ENCODE peak calls at places on chromosomes 2 and 18, in five cellular contexts. One of them, this sample, is unnamed. For H3K27me3, the result is how much of the 10 kb centered on the place peaks cover.

GRCh38 chr2:5803547-5803946 is 111.4 kb downstream of the SOX11 start:
- DNase-seq in neural progenitor cell: peak
- DNase-seq in sigmoid colon: no peak
- DNase-seq in heart left ventricle: no peak
- DNase-seq in ovary: no peak
- DNase-seq in this sample: no peak

GRCh38 chr2:26144953-26145680 is 27.8 kb upstream of the GAREM2 start:
- DNase-seq in heart left ventricle: peak
- DNase-seq in ovary: peak
- DNase-seq in neural progenitor cell: peak
- DNase-seq in sigmoid colon: no peak
- DNase-seq in this sample: peak

GRCh38 chr2:195563857-195564512 is 93.0 kb upstream of the SLC39A10 start:
- DNase-seq in sigmoid colon: no peak
- DNase-seq in neural progenitor cell: no peak
- DNase-seq in heart left ventricle: no peak
- DNase-seq in ovary: no peak
- DNase-seq in this sample: no peak

GRCh38 chr2:165793161-165793778 is 777 bp downstream of the GALNT3 start:
- DNase-seq in neural progenitor cell: peak
- DNase-seq in heart left ventricle: no peak
- DNase-seq in sigmoid colon: no peak
- DNase-seq in ovary: no peak
- DNase-seq in this sample: no peak

GRCh38 chr2:216133392-216133791 is 24.2 kb downstream of the XRCC5 start:
- DNase-seq in sigmoid colon: no peak
- DNase-seq in heart left ventricle: no peak
- DNase-seq in neural progenitor cell: no peak
- DNase-seq in ovary: no peak
- DNase-seq in this sample: no peak

GRCh38 chr2:152627010-152627957 is 90.0 kb downstream of the PRPF40A start:
- DNase-seq in heart left ventricle: no peak
- DNase-seq in ovary: no peak
- DNase-seq in sigmoid colon: no peak
- DNase-seq in neural progenitor cell: peak
- DNase-seq in this sample: no peak

GRCh38 chr2:190717306-190717705 is 68.4 kb downstream of the NAB1 start:
- DNase-seq in sigmoid colon: no peak
- DNase-seq in ovary: no peak
- DNase-seq in neural progenitor cell: no peak
- DNase-seq in heart left ventricle: no peak
- DNase-seq in this sample: no peak

GRCh38 chr2:73827018-73827417 is 1.7 kb upstream of the STAMBP start:
- DNase-seq in sigmoid colon: no peak
- DNase-seq in neural progenitor cell: no peak
- DNase-seq in ovary: no peak
- DNase-seq in heart left ventricle: no peak
- DNase-seq in this sample: no peak

GRCh38 chr2:132645176-132645575 is 24.8 kb downstream of the LYPD1 start:
- DNase-seq in heart left ventricle: no peak
- DNase-seq in neural progenitor cell: no peak
- DNase-seq in sigmoid colon: no peak
- DNase-seq in ovary: no peak
- DNase-seq in this sample: no peak

GRCh38 chr2:187138240-187138639 is 289.3 kb upstream of the ZSWIM2 start:
- DNase-seq in heart left ventricle: peak
- DNase-seq in sigmoid colon: no peak
- DNase-seq in ovary: peak
- DNase-seq in neural progenitor cell: peak
- DNase-seq in this sample: no peak

GRCh38 chr2:120243211-120243610 is 9.4 kb upstream of the RALB start:
- DNase-seq in neural progenitor cell: no peak
- DNase-seq in ovary: no peak
- DNase-seq in sigmoid colon: no peak
- DNase-seq in heart left ventricle: no peak
- DNase-seq in this sample: no peak

GRCh38 chr18:54392621-54393023 is 34.9 kb downstream of the C18orf54 start:
- DNase-seq in sigmoid colon: no peak
- DNase-seq in ovary: no peak
- DNase-seq in neural progenitor cell: peak
- DNase-seq in heart left ventricle: no peak
- DNase-seq in this sample: no peak

GRCh38 chr18:48274301-48274700 is 134.9 kb downstream of the ZBTB7C start:
- DNase-seq in ovary: no peak
- DNase-seq in neural progenitor cell: no peak
- DNase-seq in heart left ventricle: no peak
- DNase-seq in sigmoid colon: no peak
- DNase-seq in this sample: no peak

GRCh38 chr2:15763106-15763821 is 171.6 kb downstream of the DDX1 start:
- DNase-seq in neural progenitor cell: no peak
- DNase-seq in ovary: no peak
- DNase-seq in sigmoid colon: no peak
- DNase-seq in heart left ventricle: no peak
- DNase-seq in this sample: no peak

GRCh38 chr2:238106339-238106697 is 6.2 kb downstream of the ESPNL start:
- DNase-seq in heart left ventricle: no peak
- DNase-seq in ovary: peak
- DNase-seq in sigmoid colon: peak
- DNase-seq in neural progenitor cell: no peak
- DNase-seq in this sample: peak

GRCh38 chr2:53755022-53755630 is 12.5 kb upstream of the CHAC2 start:
- DNase-seq in sigmoid colon: peak
- DNase-seq in neural progenitor cell: no peak
- DNase-seq in heart left ventricle: peak
- DNase-seq in ovary: no peak
- DNase-seq in this sample: no peak

GRCh38 chr2:175004730-175004979 is 526 bp downstream of the CHN1 start:
- DNase-seq in sigmoid colon: no peak
- DNase-seq in heart left ventricle: peak
- DNase-seq in ovary: peak
- DNase-seq in neural progenitor cell: no peak
- DNase-seq in this sample: no peak

GRCh38 chr2:68742638-68743037 is 8.0 kb downstream of the ARHGAP25 start:
- DNase-seq in neural progenitor cell: no peak
- DNase-seq in heart left ventricle: no peak
- DNase-seq in sigmoid colon: peak
- DNase-seq in ovary: no peak
- DNase-seq in this sample: no peak

GRCh38 chr2:239202343-239202742 is 198.5 kb downstream of the HDAC4 start:
- DNase-seq in heart left ventricle: no peak
- DNase-seq in sigmoid colon: peak
- DNase-seq in ovary: no peak
- DNase-seq in neural progenitor cell: no peak
- DNase-seq in this sample: no peak

GRCh38 chr18:74310411-74310810 is 5.2 kb upstream of the C18orf63 start:
- DNase-seq in heart left ventricle: no peak
- DNase-seq in sigmoid colon: no peak
- DNase-seq in neural progenitor cell: no peak
- DNase-seq in ovary: no peak
- DNase-seq in this sample: no peak

GRCh38 chr2:69082430-69082997 is 69.5 kb downstream of the ANTXR1 start:
- DNase-seq in neural progenitor cell: no peak
- DNase-seq in ovary: peak
- DNase-seq in sigmoid colon: no peak
- DNase-seq in heart left ventricle: peak
- DNase-seq in this sample: no peak

GRCh38 chr2:239896075-239896474 is 129.1 kb downstream of the NDUFA10 start:
- DNase-seq in neural progenitor cell: no peak
- DNase-seq in ovary: no peak
- DNase-seq in sigmoid colon: no peak
- DNase-seq in heart left ventricle: no peak
- DNase-seq in this sample: no peak

GRCh38 chr18:12543697-12544096 is 114.2 kb downstream of the SPIRE1 start:
- DNase-seq in heart left ventricle: no peak
- DNase-seq in ovary: no peak
- DNase-seq in sigmoid colon: no peak
- DNase-seq in neural progenitor cell: no peak
- DNase-seq in this sample: no peak

GRCh38 chr18:68299906-68300305 is 415.0 kb downstream of the TMX3 start:
- DNase-seq in neural progenitor cell: no peak
- DNase-seq in sigmoid colon: no peak
- DNase-seq in ovary: no peak
- DNase-seq in heart left ventricle: no peak
- DNase-seq in this sample: no peak

GRCh38 chr2:32128636-32129035 is 37.0 kb upstream of the SLC30A6 start:
- DNase-seq in sigmoid colon: no peak
- DNase-seq in heart left ventricle: no peak
- DNase-seq in ovary: no peak
- DNase-seq in neural progenitor cell: no peak
- DNase-seq in this sample: no peak

GRCh38 chr2:83006991-83007390 is 1452.1 kb downstream of the SUCLG1 start:
- DNase-seq in ovary: no peak
- DNase-seq in heart left ventricle: no peak
- DNase-seq in neural progenitor cell: no peak
- DNase-seq in sigmoid colon: no peak
- DNase-seq in this sample: no peak

GRCh38 chr18:46488472-46489213 is 168.4 kb downstream of the LOXHD1 start:
- DNase-seq in ovary: no peak
- DNase-seq in sigmoid colon: no peak
- DNase-seq in neural progenitor cell: no peak
- DNase-seq in heart left ventricle: peak
- DNase-seq in this sample: no peak

GRCh38 chr2:44051948-44052347 is 56.2 kb upstream of the LRPPRC start:
- DNase-seq in heart left ventricle: no peak
- DNase-seq in sigmoid colon: no peak
- DNase-seq in ovary: no peak
- DNase-seq in neural progenitor cell: peak
- DNase-seq in this sample: no peak

GRCh38 chr2:79966369-79966768 is 338.2 kb downstream of the LRRTM1 start:
- DNase-seq in neural progenitor cell: no peak
- DNase-seq in heart left ventricle: no peak
- DNase-seq in ovary: no peak
- DNase-seq in sigmoid colon: no peak
- DNase-seq in this sample: no peak

GRCh38 chr2:47403829-47404228 is 873 bp downstream of the MSH2 start:
- DNase-seq in heart left ventricle: no peak
- DNase-seq in ovary: no peak
- DNase-seq in neural progenitor cell: no peak
- DNase-seq in sigmoid colon: no peak
- DNase-seq in this sample: no peak

DNA sequence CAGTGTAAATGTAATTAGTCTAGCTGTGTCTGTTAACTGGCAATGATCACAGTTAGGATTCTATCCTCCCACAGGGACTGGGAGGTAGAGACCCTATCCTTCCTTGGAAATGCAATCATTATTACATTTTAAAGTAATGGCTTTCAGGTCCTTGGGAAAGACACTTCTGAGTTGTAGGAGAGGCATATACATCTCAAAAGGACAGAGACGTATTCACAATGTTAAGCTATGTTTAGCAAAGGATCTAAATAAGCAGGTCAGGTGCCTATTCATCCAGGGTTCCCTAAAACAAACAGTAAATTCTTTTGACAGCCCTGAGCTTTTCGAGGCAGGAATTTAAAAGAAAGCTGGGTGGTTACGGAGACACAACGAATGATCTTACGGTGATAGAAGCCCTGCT is 1671.7 kb upstream of the DDX18 start:
- DNase-seq in ovary: no peak
- DNase-seq in sigmoid colon: no peak
- DNase-seq in neural progenitor cell: peak
- DNase-seq in heart left ventricle: no peak
- DNase-seq in this sample: no peak
- H3K27me3 ChIP-seq in ovary: under half
- H3K27me3 ChIP-seq in sigmoid colon: under half
- H3K27me3 ChIP-seq in neural progenitor cell: half or more
- H3K27me3 ChIP-seq in heart left ventricle: under half
- H3K27me3 ChIP-seq in this sample: under half

DNA sequence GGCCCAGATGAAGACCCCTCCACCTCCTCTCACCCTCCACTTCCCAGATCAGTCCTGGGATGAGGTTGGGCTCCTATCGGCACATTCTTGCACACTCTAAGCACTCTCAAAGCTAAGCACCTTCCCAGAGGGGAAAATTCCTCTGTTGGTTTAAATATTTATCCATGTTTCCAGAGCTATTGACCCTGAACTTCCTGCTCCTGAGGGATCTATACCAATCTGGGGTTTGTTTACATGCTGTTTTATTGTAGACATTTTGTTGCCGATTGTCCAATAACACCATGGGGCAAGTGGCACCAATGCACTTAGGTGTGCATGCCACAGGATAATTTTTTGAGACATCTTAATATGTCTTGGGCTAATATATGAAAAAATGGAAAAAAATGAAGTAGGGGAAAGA is 476.2 kb downstream of the SLC4A3 start:
- DNase-seq in ovary: no peak
- DNase-seq in neural progenitor cell: no peak
- DNase-seq in heart left ventricle: no peak
- DNase-seq in sigmoid colon: no peak
- DNase-seq in this sample: no peak
- H3K27me3 ChIP-seq in ovary: under half
- H3K27me3 ChIP-seq in neural progenitor cell: under half
- H3K27me3 ChIP-seq in heart left ventricle: under half
- H3K27me3 ChIP-seq in sigmoid colon: under half
- H3K27me3 ChIP-seq in this sample: under half

GRCh38 chr2:27255660-27256059 is 7.2 kb downstream of the SLC30A3 start:
- DNase-seq in neural progenitor cell: no peak
- DNase-seq in sigmoid colon: no peak
- DNase-seq in heart left ventricle: no peak
- DNase-seq in ovary: no peak
- DNase-seq in this sample: no peak

GRCh38 chr2:27256855-27257454 is 5.9 kb downstream of the SLC30A3 start:
- DNase-seq in heart left ventricle: no peak
- DNase-seq in neural progenitor cell: no peak
- DNase-seq in ovary: no peak
- DNase-seq in sigmoid colon: no peak
- DNase-seq in this sample: no peak

GRCh38 chr2:27255187-27255586 is 7.7 kb downstream of the SLC30A3 start:
- DNase-seq in ovary: no peak
- DNase-seq in sigmoid colon: no peak
- DNase-seq in neural progenitor cell: no peak
- DNase-seq in heart left ventricle: no peak
- DNase-seq in this sample: no peak

GRCh38 chr2:27261241-27261925 is 1.5 kb downstream of the SLC30A3 start:
- DNase-seq in heart left ventricle: no peak
- DNase-seq in neural progenitor cell: no peak
- DNase-seq in sigmoid colon: no peak
- DNase-seq in ovary: no peak
- DNase-seq in this sample: no peak

DNA sequence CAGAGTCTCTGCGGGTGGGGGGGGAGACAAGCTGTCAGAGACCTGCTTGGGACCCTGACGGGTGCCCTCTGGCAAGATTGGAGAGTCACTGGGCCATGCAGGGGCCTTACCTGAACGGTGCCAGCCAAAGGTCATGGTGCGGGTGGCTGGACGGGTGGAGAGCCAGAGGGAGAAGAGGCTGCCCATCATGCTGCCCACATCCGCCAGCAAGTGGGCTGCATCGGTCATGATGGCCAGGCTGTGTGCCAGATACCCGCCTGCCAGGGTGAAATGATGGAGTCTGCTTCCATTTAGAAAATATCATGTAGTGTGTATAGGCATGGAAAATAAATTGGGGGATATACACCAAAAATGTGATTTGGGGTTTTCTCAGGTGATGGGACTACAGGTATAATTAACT is 4.8 kb downstream of the SLC30A3 start:
- DNase-seq in sigmoid colon: no peak
- DNase-seq in neural progenitor cell: no peak
- DNase-seq in ovary: no peak
- DNase-seq in heart left ventricle: no peak
- DNase-seq in this sample: no peak
- H3K27me3 ChIP-seq in sigmoid colon: half or more
- H3K27me3 ChIP-seq in neural progenitor cell: under half
- H3K27me3 ChIP-seq in ovary: under half
- H3K27me3 ChIP-seq in heart left ventricle: under half
- H3K27me3 ChIP-seq in this sample: half or more

GRCh38 chr2:95029898-95030341 is 4.4 kb downstream of the MAL start:
- DNase-seq in sigmoid colon: no peak
- DNase-seq in neural progenitor cell: no peak
- DNase-seq in ovary: no peak
- DNase-seq in heart left ventricle: no peak
- DNase-seq in this sample: no peak
- H3K27me3 ChIP-seq in sigmoid colon: under half
- H3K27me3 ChIP-seq in neural progenitor cell: under half
- H3K27me3 ChIP-seq in ovary: under half
- H3K27me3 ChIP-seq in heart left ventricle: under half
- H3K27me3 ChIP-seq in this sample: under half

This sample was measured in CD4-positive, alpha-beta T cell.